ENCODE peak calls at places on chromosomes 1 and 21, in six cellular contexts. One of them, this sample, is unnamed.
A peak's percentile ranks its signal among the peaks of the same experiment; 100 is the strongest.

GRCh38 chr1:99963041-99963795 is 6.6 kb upstream of the SLC35A3 start:
- DNase-seq in GM20000: no peak
- DNase-seq in NCI-H2029: no peak
- DNase-seq in NCI-H1048: no peak
- DNase-seq in A549: no peak
- DNase-seq in cerebellum: no peak
- DNase-seq in this sample: no peak

GRCh38 chr1:109365642-109366204 is 32.0 kb downstream of the SORT1 start:
- DNase-seq in NCI-H1048: no peak
- DNase-seq in NCI-H2029: no peak
- DNase-seq in cerebellum: no peak
- DNase-seq in GM20000: no peak
- DNase-seq in A549: no peak
- DNase-seq in this sample: no peak

GRCh38 chr1:109535971-109536491 is 3.6 kb upstream of the GPR61 start:
- DNase-seq in GM20000: no peak
- DNase-seq in cerebellum: peak; percentile 70
- DNase-seq in NCI-H2029: peak; percentile 2
- DNase-seq in NCI-H1048: no peak
- DNase-seq in A549: no peak
- DNase-seq in this sample: no peak

GRCh38 chr1:145979746-145980435 is 15.4 kb downstream of the POLR3GL start:
- DNase-seq in A549: no peak
- DNase-seq in cerebellum: no peak
- DNase-seq in NCI-H1048: no peak
- DNase-seq in GM20000: no peak
- DNase-seq in NCI-H2029: no peak
- DNase-seq in this sample: no peak

GRCh38 chr1:25699501-25700089 is 83.0 kb downstream of the MAN1C1 start:
- DNase-seq in A549: no peak
- DNase-seq in GM20000: no peak
- DNase-seq in cerebellum: no peak
- DNase-seq in NCI-H2029: no peak
- DNase-seq in NCI-H1048: no peak
- DNase-seq in this sample: no peak

GRCh38 chr1:243883551-243883950 is 33.5 kb upstream of the AKT3 start:
- DNase-seq in cerebellum: no peak
- DNase-seq in A549: no peak
- DNase-seq in NCI-H2029: no peak
- DNase-seq in NCI-H1048: no peak
- DNase-seq in GM20000: no peak
- DNase-seq in this sample: no peak

GRCh38 chr21:30561264-30561895 is at the start of gene KRTAP19-7:
- DNase-seq in NCI-H1048: no peak
- DNase-seq in A549: no peak
- DNase-seq in GM20000: no peak
- DNase-seq in NCI-H2029: no peak
- DNase-seq in cerebellum: no peak
- DNase-seq in this sample: no peak

GRCh38 chr1:235648954-235649721 is 446 bp downstream of the GNG4 start:
- DNase-seq in NCI-H1048: peak; percentile 45
- DNase-seq in cerebellum: peak; percentile 53
- DNase-seq in NCI-H2029: no peak
- DNase-seq in GM20000: peak; percentile 81
- DNase-seq in A549: no peak
- DNase-seq in this sample: peak; percentile 50

GRCh38 chr1:1432951-1433803 is 2.3 kb upstream of the VWA1 start:
- DNase-seq in NCI-H1048: no peak
- DNase-seq in GM20000: peak; percentile 47
- DNase-seq in NCI-H2029: peak; percentile 41
- DNase-seq in A549: no peak
- DNase-seq in cerebellum: peak; percentile 50
- DNase-seq in this sample: no peak

GRCh38 chr1:33758698-33759097 is 105.2 kb upstream of the HMGB4 start:
- DNase-seq in NCI-H2029: peak; percentile 10
- DNase-seq in A549: no peak
- DNase-seq in GM20000: no peak
- DNase-seq in cerebellum: no peak
- DNase-seq in NCI-H1048: no peak
- DNase-seq in this sample: no peak

GRCh38 chr1:209751627-209752231 is 4.1 kb upstream of the TRAF3IP3 start:
- DNase-seq in cerebellum: no peak
- DNase-seq in NCI-H1048: no peak
- DNase-seq in NCI-H2029: no peak
- DNase-seq in GM20000: peak; percentile 60
- DNase-seq in A549: no peak
- DNase-seq in this sample: no peak

GRCh38 chr1:75276385-75276784 is 142.2 kb downstream of the LHX8 start:
- DNase-seq in cerebellum: no peak
- DNase-seq in NCI-H1048: no peak
- DNase-seq in A549: no peak
- DNase-seq in NCI-H2029: no peak
- DNase-seq in GM20000: no peak
- DNase-seq in this sample: no peak

GRCh38 chr1:243605604-243606003 is 244.4 kb downstream of the AKT3 start:
- DNase-seq in cerebellum: no peak
- DNase-seq in GM20000: no peak
- DNase-seq in NCI-H2029: no peak
- DNase-seq in NCI-H1048: no peak
- DNase-seq in A549: no peak
- DNase-seq in this sample: no peak

GRCh38 chr1:12450090-12450764 is 167.8 kb downstream of the DHRS3 start:
- DNase-seq in NCI-H1048: no peak
- DNase-seq in GM20000: no peak
- DNase-seq in A549: no peak
- DNase-seq in cerebellum: no peak
- DNase-seq in NCI-H2029: peak; percentile 41
- DNase-seq in this sample: no peak

This sample was measured in CD4-positive, alpha-beta T cell.